ENCODE peak calls at places on chromosomes 7 and 10, in seven cellular contexts. X is cardiac fibroblast; V is WERI-Rb-1; N is sciatic nerve; J is activated naive CD8-positive, alpha-beta T cell treated with anti-CD3 and anti-CD28 coated beads, Interleukin-2, amount 10 ng/mL, durations not matched to agents 7 days and 5 days; O is renal cortical epithelial cell; L is COR-L47. T is an unnamed sample.

GRCh38 chr7:124924906-124925305 is 4.7 kb downstream of the POT1 start:
- DNase-seq in X (peak; percentile 20), V (no peak), N (no peak), J (no peak), O (no peak), L (no peak), T (no peak)

GRCh38 chr7:23938937-23939552 is 229.0 kb downstream of the STK31 start:
- DNase-seq in X (peak; percentile 45), V (peak; percentile 59), N (no peak), J (no peak), O (peak; percentile 36), L (peak; percentile 12), T (peak; percentile 49)

GRCh38 chr7:34728156-34728555 is 70.1 kb downstream of the NPSR1 start:
- DNase-seq in X (no peak), V (no peak), N (no peak), J (no peak), O (no peak), L (no peak), T (no peak)

GRCh38 chr7:94440460-94441039 is 45.9 kb downstream of the COL1A2 start:
- DNase-seq in X (peak; percentile 41), V (no peak), N (no peak), J (no peak), O (no peak), L (peak; percentile 32), T (no peak)

GRCh38 chr10:94116848-94117247 is 123.1 kb downstream of the PLCE1 start:
- DNase-seq in X (no peak), V (no peak), N (no peak), J (no peak), O (no peak), L (no peak), T (no peak)

GRCh38 chr7:97555845-97556431 is 175.9 kb upstream of the TAC1 start:
- DNase-seq in X (peak; percentile 14), V (no peak), N (no peak), J (no peak), O (peak; percentile 51), L (peak; percentile 94), T (no peak)

GRCh38 chr7:159099217-159099655 is 45.4 kb downstream of the VIPR2 start:
- DNase-seq in X (no peak), V (no peak), N (peak; percentile 31), J (no peak), O (no peak), L (no peak), T (no peak)

GRCh38 chr7:42097756-42098155 is 139.3 kb downstream of the GLI3 start:
- DNase-seq in X (peak; percentile 96), V (peak; percentile 48), N (no peak), J (no peak), O (peak; percentile 36), L (no peak), T (no peak)

GRCh38 chr7:15495170-15495569 is 66.6 kb downstream of the AGMO start:
- DNase-seq in X (no peak), V (no peak), N (no peak), J (no peak), O (peak; percentile 4), L (peak; percentile 5), T (no peak)

GRCh38 chr7:149564340-149565095 is 66.9 kb upstream of the ZNF746 start:
- DNase-seq in X (no peak), V (no peak), N (no peak), J (no peak), O (peak; percentile 30), L (no peak), T (no peak)

GRCh38 chr7:31096198-31096881 is 44.2 kb downstream of the ADCYAP1R1 start:
- DNase-seq in X (no peak), V (no peak), N (peak; percentile 31), J (no peak), O (no peak), L (no peak), T (no peak)

GRCh38 chr7:1591876-1592275 is 22.0 kb upstream of the PSMG3 start:
- DNase-seq in X (no peak), V (no peak), N (no peak), J (no peak), O (no peak), L (no peak), T (no peak)

GRCh38 chr10:49055231-49055850 is 60.0 kb downstream of the VSTM4 start:
- DNase-seq in X (no peak), V (no peak), N (no peak), J (no peak), O (no peak), L (no peak), T (no peak)

GRCh38 chr10:121070257-121070656 is 219.1 kb downstream of the WDR11 start:
- DNase-seq in X (no peak), V (peak; percentile 68), N (no peak), J (no peak), O (no peak), L (no peak), T (no peak)

GRCh38 chr7:157192861-157193260 is 54.1 kb downstream of the UBE3C start:
- DNase-seq in X (no peak), V (no peak), N (no peak), J (no peak), O (peak; percentile 3), L (no peak), T (no peak)

GRCh38 chr10:3470191-3470590 is 297.6 kb upstream of the PITRM1 start:
- DNase-seq in X (no peak), V (no peak), N (no peak), J (no peak), O (peak; percentile 88), L (no peak), T (no peak)

GRCh38 chr7:81641873-81642272 is 128.0 kb downstream of the HGF start:
- DNase-seq in X (no peak), V (no peak), N (no peak), J (no peak), O (no peak), L (no peak), T (no peak)

GRCh38 chr7:117479480-117480224 is at the start of gene CFTR:
- DNase-seq in X (no peak), V (peak; percentile 6), N (peak; percentile 56), J (no peak), O (no peak), L (no peak), T (no peak)

GRCh38 chr10:95300140-95300539 is 9.3 kb upstream of the PDLIM1 start:
- DNase-seq in X (no peak), V (no peak), N (no peak), J (no peak), O (no peak), L (no peak), T (no peak)

GRCh38 chr10:71725998-71726672 is 6.6 kb upstream of the C10orf105 start:
- DNase-seq in X (peak; percentile 43), V (no peak), N (no peak), J (peak; percentile 58), O (no peak), L (no peak), T (peak; percentile 68)

GRCh38 chr10:73859441-73860049 is 14.8 kb downstream of the CAMK2G start:
- DNase-seq in X (peak; percentile 41), V (peak; percentile 74), N (no peak), J (peak; percentile 67), O (no peak), L (no peak), T (no peak)

GRCh38 chr10:123270221-123270620 is 116.0 kb downstream of the BUB3 start:
- DNase-seq in X (peak; percentile 68), V (no peak), N (no peak), J (no peak), O (peak; percentile 54), L (no peak), T (no peak)